ENCODE peak calls at places on chromosome 7, in five cellular contexts. L is heart right ventricle, M is spleen, D is neural progenitor cell, Y is fibroblast of lung. I is an unnamed sample.

GRCh38 chr7:41987-42386 is 150.4 kb upstream of the FAM20C start:
- DNase-seq in L (no peak), M (no peak), D (no peak), Y (peak; percentile 69), I (no peak)

GRCh38 chr7:65239324-65239706 is 134.3 kb upstream of the ZNF92 start:
- DNase-seq in L (no peak), M (no peak), D (no peak), Y (no peak), I (no peak)

GRCh38 chr7:110977127-110977776 is 113.7 kb upstream of the LRRN3 start:
- DNase-seq in L (no peak), M (no peak), D (no peak), Y (peak; percentile 69), I (no peak)

GRCh38 chr7:156327474-156327873 is 313.1 kb upstream of the RNF32 start:
- DNase-seq in L (no peak), M (no peak), D (no peak), Y (no peak), I (no peak)

GRCh38 chr7:92880212-92881090 is 44.1 kb upstream of the CDK6 start:
- DNase-seq in L (no peak), M (peak; percentile 67), D (peak; percentile 62), Y (no peak), I (peak; percentile 35)

GRCh38 chr7:2521341-2521745 is 1.8 kb downstream of the LFNG start:
- DNase-seq in L (no peak), M (peak; percentile 84), D (peak; percentile 66), Y (no peak), I (no peak)

GRCh38 chr7:151764056-151764920 is 112.6 kb downstream of the PRKAG2 start:
- DNase-seq in L (no peak), M (peak; percentile 43), D (no peak), Y (no peak), I (no peak)

GRCh38 chr7:157149317-157149716 is 10.6 kb downstream of the UBE3C start:
- DNase-seq in L (no peak), M (no peak), D (no peak), Y (no peak), I (no peak)

GRCh38 chr7:23893172-23893941 is 183.3 kb downstream of the STK31 start:
- DNase-seq in L (no peak), M (no peak), D (peak; percentile 4), Y (peak; percentile 79), I (no peak)

GRCh38 chr7:92695308-92696261 is 105.4 kb upstream of the FAM133B start:
- DNase-seq in L (peak; percentile 27), M (no peak), D (peak; percentile 71), Y (peak; percentile 89), I (peak; percentile 35)

GRCh38 chr7:10612950-10613349 is 360.7 kb upstream of the PHF14 start:
- DNase-seq in L (no peak), M (no peak), D (no peak), Y (no peak), I (no peak)

GRCh38 chr7:155166673-155167370 is 96.7 kb downstream of the HTR5A start:
- DNase-seq in L (no peak), M (no peak), D (no peak), Y (peak; percentile 93), I (no peak)

GRCh38 chr7:135405969-135406368 is 103.9 kb downstream of the CNOT4 start:
- DNase-seq in L (no peak), M (no peak), D (no peak), Y (no peak), I (no peak)

GRCh38 chr7:5363729-5364128 is 59.9 kb downstream of the TNRC18 start:
- DNase-seq in L (no peak), M (no peak), D (no peak), Y (no peak), I (no peak)

GRCh38 chr7:95104739-95105138 is 197.3 kb downstream of the PPP1R9A start:
- DNase-seq in L (no peak), M (no peak), D (no peak), Y (peak; percentile 52), I (no peak)

GRCh38 chr7:46682841-46683624 is 762.0 kb upstream of the IGFBP3 start:
- DNase-seq in L (no peak), M (no peak), D (no peak), Y (peak; percentile 67), I (no peak)

GRCh38 chr7:87687653-87688254 is 59.6 kb downstream of the RUNDC3B start:
- DNase-seq in L (no peak), M (no peak), D (no peak), Y (no peak), I (no peak)

GRCh38 chr7:149355390-149356048 is 93.5 kb downstream of the ZNF783 start:
- DNase-seq in L (no peak), M (no peak), D (peak; percentile 44), Y (peak; percentile 0), I (peak; percentile 74)

GRCh38 chr7:116193329-116194087 is 16.8 kb upstream of the TES start:
- DNase-seq in L (no peak), M (no peak), D (no peak), Y (no peak), I (no peak)

GRCh38 chr7:98879198-98879988 is 1.1 kb downstream of the TRRAP start:
- DNase-seq in L (no peak), M (peak; percentile 85), D (peak; percentile 48), Y (no peak), I (peak; percentile 48)

GRCh38 chr7:28096713-28097112 is 83.9 kb downstream of the JAZF1 start:
- DNase-seq in L (peak; percentile 63), M (no peak), D (peak; percentile 62), Y (peak; percentile 52), I (peak; percentile 76)
- H3K4me3 ChIP-seq in L (no peak overlapping the region), M (no peak overlapping the region), D (no peak overlapping the region), Y (no peak overlapping the region), I (no peak overlapping the region)

DNA sequence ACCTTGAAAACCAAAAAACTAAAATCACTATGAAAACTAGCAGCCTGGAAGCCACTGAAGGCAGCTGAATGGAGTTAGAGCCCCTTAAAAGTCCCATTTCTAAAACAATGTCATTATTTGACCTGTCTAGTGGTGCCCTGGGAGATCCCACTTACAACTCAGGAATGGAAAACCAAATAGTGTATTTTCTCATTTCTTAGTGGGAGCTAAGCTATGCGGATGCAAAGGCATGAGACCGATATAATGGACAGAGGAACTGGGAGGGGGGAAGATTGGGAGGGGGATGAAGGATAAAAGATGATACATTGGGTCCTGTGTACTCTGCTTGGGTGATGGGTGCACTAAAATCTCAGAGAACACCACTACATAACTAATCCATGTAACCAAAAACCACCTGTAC is 9.8 kb upstream of the GIMAP2 start:
- DNase-seq in L (no peak), M (no peak), D (no peak), Y (no peak), I (no peak)
- H3K4me3 ChIP-seq in L (no peak overlapping the region), M (no peak overlapping the region), D (no peak overlapping the region), Y (no peak overlapping the region), I (no peak overlapping the region)

DNA sequence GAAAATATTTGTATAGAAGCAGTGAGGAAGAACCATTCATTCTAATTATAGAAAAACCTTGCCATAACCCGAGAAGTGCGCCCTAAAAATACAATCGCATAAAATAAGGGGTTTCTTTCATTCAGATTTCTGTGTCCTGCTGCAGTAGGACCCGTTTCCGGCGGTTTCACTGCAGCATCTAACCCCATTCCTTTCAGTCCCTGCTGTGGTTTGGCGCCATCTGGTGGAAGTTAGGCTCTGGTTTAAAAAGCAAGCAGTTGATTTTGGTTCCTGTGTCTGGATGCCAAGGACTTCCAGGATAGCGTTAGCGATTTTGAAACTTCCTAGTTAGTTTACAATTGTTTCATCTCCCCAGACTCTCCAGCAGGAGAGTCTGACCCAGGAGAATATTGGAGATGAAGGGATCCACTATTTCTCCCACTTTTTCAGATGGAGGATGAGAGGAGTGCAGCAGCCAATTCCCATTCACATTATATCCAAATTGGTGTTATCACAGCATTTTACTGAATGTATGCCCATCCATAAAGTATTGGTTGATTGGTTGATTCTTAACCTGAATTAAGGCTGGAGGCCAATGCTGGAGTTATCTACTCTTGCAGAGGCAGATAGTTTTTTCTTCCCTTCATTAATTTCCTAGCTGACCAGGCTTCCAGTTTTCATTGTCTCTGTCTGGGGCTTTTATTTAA is 128.8 kb upstream of the CACNA2D1 start:
- DNase-seq in L (peak; percentile 88), M (peak; percentile 80), D (peak; percentile 92), Y (peak; percentile 72), I (peak; percentile 75)
- H3K4me3 ChIP-seq in L (peak overlapping the region; percentile 10), M (no peak overlapping the region), D (no peak overlapping the region), Y (no peak overlapping the region), I (no peak overlapping the region)

DNA sequence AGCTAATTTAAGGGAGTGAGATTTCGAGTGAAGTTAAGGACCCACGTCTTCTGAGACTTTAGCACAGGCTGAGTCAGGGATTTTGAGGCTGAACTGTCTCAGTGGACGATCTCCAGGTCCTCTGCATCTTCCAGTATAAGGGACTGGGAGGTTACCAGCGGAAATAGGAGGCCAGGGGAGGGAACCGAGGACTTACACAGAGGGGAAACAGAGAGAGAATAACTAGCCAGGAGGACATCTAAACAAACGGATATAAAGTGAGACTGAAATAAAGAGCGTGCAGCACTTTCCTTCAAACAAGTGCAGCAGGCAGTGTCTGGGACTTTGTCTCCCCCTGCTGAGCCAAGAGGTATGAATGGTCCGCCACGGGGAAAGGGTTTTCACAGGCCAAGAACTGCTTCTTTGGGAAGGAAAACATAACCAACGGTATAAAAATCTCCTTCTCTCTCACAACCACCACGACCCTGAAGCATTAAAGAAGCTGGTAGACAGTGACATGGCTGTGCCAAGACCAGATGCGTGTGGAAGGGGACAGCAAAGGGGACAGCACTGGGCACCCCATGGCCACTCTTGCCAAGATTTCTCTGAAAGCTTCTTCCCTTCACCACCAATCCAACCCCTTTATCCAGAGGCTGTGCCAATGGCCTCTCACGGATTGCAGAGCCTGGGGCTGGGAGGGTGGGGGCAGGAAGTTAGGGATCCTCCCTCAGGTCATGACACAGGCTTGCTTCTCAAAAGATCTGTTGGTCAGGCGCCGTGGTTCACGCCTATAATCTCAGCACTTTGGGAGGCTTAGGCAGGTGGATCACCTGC is 72.0 kb downstream of the SLC37A3 start:
- DNase-seq in L (peak; percentile 71), M (peak; percentile 80), D (peak; percentile 75), Y (peak; percentile 53), I (peak; percentile 68)
- H3K4me3 ChIP-seq in L (peak overlapping the region; percentile 22), M (no peak overlapping the region), D (no peak overlapping the region), Y (peak overlapping the region; percentile 5), I (no peak overlapping the region)

GRCh38 chr7:108263364-108263951 is 133.3 kb upstream of the LAMB4 start:
- DNase-seq in L (peak; percentile 9), M (no peak), D (no peak), Y (no peak), I (no peak)
- H3K4me3 ChIP-seq in L (no peak overlapping the region), M (no peak overlapping the region), D (no peak overlapping the region), Y (no peak overlapping the region), I (no peak overlapping the region)

GRCh38 chr7:29454899-29455451 is 108.7 kb upstream of the PRR15 start:
- DNase-seq in L (no peak), M (no peak), D (no peak), Y (no peak), I (no peak)

GRCh38 chr7:29454464-29454863 is 109.2 kb upstream of the PRR15 start:
- DNase-seq in L (no peak), M (no peak), D (no peak), Y (no peak), I (no peak)

GRCh38 chr7:29459591-29459990 is 104.0 kb upstream of the PRR15 start:
- DNase-seq in L (no peak), M (no peak), D (no peak), Y (no peak), I (no peak)

GRCh38 chr7:29457565-29457971 is 106.1 kb upstream of the PRR15 start:
- DNase-seq in L (no peak), M (no peak), D (peak; percentile 18), Y (peak; percentile 47), I (no peak)

GRCh38 chr7:29457141-29457561 is 106.5 kb upstream of the PRR15 start:
- DNase-seq in L (no peak), M (no peak), D (peak; percentile 75), Y (no peak), I (no peak)
- H3K4me3 ChIP-seq in L (no peak overlapping the region), M (no peak overlapping the region), D (no peak overlapping the region), Y (no peak overlapping the region), I (no peak overlapping the region)

I was measured in H7.